ENCODE peak calls at places on chromosomes 11 and 22, in nine cellular contexts. L is mesothelial cell of epicardium, Y is esophagus squamous epithelium, J is lower lobe of right lung, K is kidney, D is mucosa of descending colon, C is transverse colon, E is GM13977, G is GM23338. N is an unnamed sample.

GRCh38 chr11:58691675-58692074 is 40.1 kb downstream of the GLYAT start:
- DNase-seq in K (no peak), C (no peak), Y (no peak), J (no peak), D (no peak), L (no peak), E (no peak), G (no peak), N (no peak)

GRCh38 chr11:32297629-32298028 is 137.7 kb downstream of the WT1 start:
- DNase-seq in G (peak; percentile 14), J (no peak), D (no peak), C (no peak), L (no peak), E (peak; percentile 38), K (no peak), Y (no peak), N (no peak)

GRCh38 chr11:112634551-112634950 is 326.7 kb upstream of the NCAM1 start:
- DNase-seq in G (peak; percentile 18), D (no peak), Y (no peak), L (no peak), J (no peak), C (no peak), E (no peak), K (no peak), N (no peak)

GRCh38 chr11:134794192-134794591 is 382.1 kb upstream of the B3GAT1 start:
- DNase-seq in C (no peak), E (no peak), J (no peak), G (no peak), D (no peak), Y (no peak), K (no peak), L (no peak), N (no peak)

GRCh38 chr11:46369458-46370152 is 11.9 kb upstream of the MDK start:
- DNase-seq in D (peak; percentile 63), Y (no peak), K (peak; percentile 84), C (peak; percentile 47), G (peak; percentile 92), E (peak; percentile 75), L (peak; percentile 73), J (no peak), N (peak; percentile 98)

GRCh38 chr11:131668867-131669780 is 298.7 kb downstream of the NTM start:
- DNase-seq in C (peak; percentile 25), Y (no peak), K (no peak), D (peak; percentile 43), G (peak; percentile 92), E (peak; percentile 73), J (peak; percentile 61), L (peak; percentile 63), N (peak; percentile 93)

GRCh38 chr11:31809857-31810778 is 1.0 kb downstream of the PAX6 start:
- DNase-seq in L (peak; percentile 69), G (peak; percentile 73), D (peak; percentile 41), E (peak; percentile 69), J (peak; percentile 48), Y (no peak), C (no peak), K (peak; percentile 75), N (peak; percentile 95)

GRCh38 chr11:120714448-120714847 is 202.9 kb downstream of the GRIK4 start:
- DNase-seq in K (no peak), E (no peak), Y (no peak), J (no peak), L (no peak), G (no peak), D (no peak), C (no peak), N (no peak)

GRCh38 chr11:22774716-22775115 is 54.9 kb downstream of the SVIP start:
- DNase-seq in G (no peak), K (no peak), E (peak; percentile 18), D (no peak), Y (no peak), C (no peak), J (no peak), L (no peak), N (no peak)

GRCh38 chr11:11841121-11841604 is 609 bp upstream of the USP47 start:
- DNase-seq in C (peak; percentile 48), E (no peak), D (peak; percentile 75), L (peak; percentile 51), Y (no peak), J (no peak), G (peak; percentile 52), K (peak; percentile 76), N (peak; percentile 61)

GRCh38 chr11:118789501-118790356 is 1.2 kb downstream of the DDX6 start:
- DNase-seq in K (no peak), C (no peak), E (peak; percentile 56), G (peak; percentile 47), L (no peak), D (peak; percentile 55), J (no peak), Y (no peak), N (peak; percentile 65)

GRCh38 chr22:41780714-41781507 is 19.6 kb upstream of the CCDC134 start:
- DNase-seq in J (peak; percentile 83), G (peak; percentile 38), K (peak; percentile 91), Y (peak; percentile 70), D (peak; percentile 64), E (peak; percentile 86), C (peak; percentile 81), L (no peak), N (no peak)

GRCh38 chr11:115616941-115617340 is 112.7 kb upstream of the CADM1 start:
- DNase-seq in K (peak; percentile 94), Y (no peak), C (no peak), D (no peak), E (no peak), G (no peak), L (no peak), J (no peak), N (no peak)

GRCh38 chr11:33687733-33688479 is 12.7 kb downstream of the C11orf91 start:
- DNase-seq in Y (no peak), E (peak; percentile 51), L (peak; percentile 61), C (no peak), G (peak; percentile 86), K (no peak), D (no peak), J (no peak), N (no peak)

GRCh38 chr11:58465690-58466089 is 23.7 kb upstream of the OR5B12 start:
- DNase-seq in J (no peak), E (no peak), G (no peak), Y (no peak), D (no peak), C (no peak), K (no peak), L (no peak), N (no peak)

GRCh38 chr22:23756891-23757290 is 2.7 kb upstream of the VPREB3 start:
- DNase-seq in D (no peak), C (no peak), G (peak; percentile 19), K (no peak), J (no peak), E (no peak), Y (no peak), L (no peak), N (no peak)

GRCh38 chr22:45882881-45883810 is 93.8 kb downstream of the WNT7B start:
- DNase-seq in G (no peak), K (peak; percentile 66), Y (no peak), L (no peak), E (no peak), C (no peak), J (peak; percentile 42), D (no peak), N (peak; percentile 80)

GRCh38 chr11:6733326-6734030 is 38.3 kb downstream of the OR2AG2 start:
- DNase-seq in E (no peak), Y (no peak), C (no peak), L (no peak), G (no peak), K (no peak), J (no peak), D (no peak), N (no peak)

GRCh38 chr11:29490951-29491350 is 525.9 kb downstream of the KCNA4 start:
- DNase-seq in G (no peak), D (no peak), L (no peak), E (no peak), C (no peak), Y (no peak), J (no peak), K (no peak), N (no peak)

DNA sequence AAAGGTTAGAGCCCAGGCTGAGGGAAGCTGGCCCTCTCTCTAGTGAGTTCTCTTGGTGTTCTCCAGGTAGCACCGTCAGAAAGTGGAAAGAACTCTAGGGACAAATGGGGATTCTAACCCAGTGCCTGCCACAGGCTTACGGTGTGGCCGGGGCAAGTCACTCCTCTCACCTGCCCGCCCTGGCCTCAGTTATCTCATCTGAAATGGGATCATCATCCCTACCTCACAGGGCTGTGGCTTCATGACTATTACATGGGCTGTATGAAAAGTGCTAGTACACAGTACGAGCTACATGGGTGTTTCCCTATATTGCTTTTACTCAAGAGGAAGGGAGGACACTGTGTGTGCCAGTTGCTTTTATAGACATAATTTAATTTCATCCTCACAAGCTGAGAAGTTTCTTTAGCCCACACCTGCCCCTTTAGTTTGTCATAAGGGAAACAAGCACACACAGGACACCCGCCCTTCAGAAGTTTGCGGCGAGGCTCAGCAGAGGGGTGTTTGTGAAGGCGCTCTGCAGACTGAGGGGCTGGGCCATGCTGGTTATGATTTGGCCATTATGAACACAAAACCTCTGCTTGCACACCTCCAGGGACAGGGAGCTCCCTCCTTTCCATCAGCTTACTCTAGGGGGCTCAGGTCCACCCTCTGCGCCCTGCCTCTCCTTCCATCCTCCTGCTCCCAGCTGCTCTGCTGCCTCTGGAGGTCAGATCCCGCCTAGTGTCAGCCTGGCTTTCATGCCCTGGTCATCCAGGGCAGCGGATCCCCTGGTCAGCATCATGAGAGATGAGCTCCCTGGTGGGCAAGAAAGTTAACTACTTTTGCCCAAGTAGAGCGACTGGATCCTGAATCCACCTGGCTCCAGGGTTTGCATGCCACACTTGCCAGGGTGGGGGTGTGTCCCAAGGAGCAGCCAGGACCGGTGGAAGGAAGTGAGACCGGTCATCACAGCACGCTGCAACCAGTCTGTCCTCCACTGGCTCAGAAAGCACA is 1.2 kb downstream of the KLHL35 start:
- DNase-seq in C (no peak), E (no peak), G (peak; percentile 55), L (no peak), D (peak; percentile 45), J (no peak), Y (no peak), K (no peak), N (peak; percentile 89)
- TF ChIP-seq CTCF in C (no peak), E (no peak), G (peak; percentile 17), L (no peak), D (no peak), J (no peak), Y (no peak), K (no peak), N (peak; percentile 13)

GRCh38 chr11:330694-331314 is 10.1 kb upstream of the IFITM3 start:
- DNase-seq in Y (no peak), G (no peak), J (no peak), L (no peak), E (no peak), D (peak; percentile 35), K (peak; percentile 71), C (peak; percentile 70), N (peak; percentile 45)
- TF ChIP-seq CTCF in Y (no peak), G (no peak), J (no peak), L (no peak), E (no peak), D (no peak), K (no peak), C (no peak), N (no peak)

GRCh38 chr11:68402355-68403031 is 58.1 kb upstream of the PPP6R3 start:
- DNase-seq in J (no peak), Y (no peak), E (no peak), K (no peak), D (no peak), G (peak; percentile 59), C (no peak), L (no peak), N (peak; percentile 89)
- TF ChIP-seq CTCF in J (no peak), Y (no peak), E (peak; percentile 17), K (no peak), D (no peak), G (peak; percentile 67), C (no peak), L (no peak), N (no peak)

GRCh38 chr11:2927493-2927800 is 1.8 kb downstream of the PHLDA2 start:
- DNase-seq in J (no peak), D (no peak), L (no peak), Y (no peak), E (no peak), K (no peak), G (no peak), C (no peak), N (peak; percentile 81)
- TF ChIP-seq CTCF in J (no peak), D (no peak), L (no peak), Y (no peak), E (no peak), K (no peak), G (no peak), C (no peak), N (no peak)

N was measured in osteoblast.